ENCODE peak calls at places on chromosomes 2 and 18, in six cellular contexts. K is fibroblast of lung, W is NCI-H1105, U is GOT3, S is NCI-H524, L is heart right ventricle. Y is an unnamed sample.

GRCh38 chr2:84527137-84528129 is 11.1 kb downstream of the DNAH6 start:
- DNase-seq in K (no peak), L (no peak), W (no peak), S (no peak), U (no peak), Y (no peak)

GRCh38 chr18:23204589-23205235 is 69.4 kb downstream of the CABLES1 start:
- DNase-seq in S (no peak), W (no peak), L (no peak), K (no peak), U (no peak), Y (no peak)

GRCh38 chr2:48734576-48735303 is 20.8 kb downstream of the LHCGR start:
- DNase-seq in U (no peak), W (no peak), S (no peak), K (no peak), L (no peak), Y (no peak)

GRCh38 chr2:227020416-227020815 is 143.6 kb downstream of the COL4A4 start:
- DNase-seq in S (no peak), L (no peak), W (no peak), K (no peak), U (no peak), Y (no peak)

GRCh38 chr2:149258531-149258930 is 71.9 kb upstream of the LYPD6 start:
- DNase-seq in S (no peak), K (no peak), U (no peak), L (no peak), W (peak), Y (no peak)

GRCh38 chr18:30106356-30106755 is 936.2 kb downstream of the DSC3 start:
- DNase-seq in L (no peak), K (no peak), S (no peak), W (no peak), U (no peak), Y (no peak)

GRCh38 chr2:39954346-39954745 is 175.3 kb upstream of the THUMPD2 start:
- DNase-seq in U (no peak), S (no peak), W (no peak), L (no peak), K (no peak), Y (no peak)

GRCh38 chr2:12210016-12210933 is 463.8 kb downstream of the LPIN1 start:
- DNase-seq in U (no peak), S (no peak), L (no peak), K (no peak), W (no peak), Y (no peak)

GRCh38 chr2:109521233-109521632 is 92.5 kb downstream of the SEPTIN10 start:
- DNase-seq in U (no peak), K (no peak), S (no peak), L (no peak), W (no peak), Y (no peak)

GRCh38 chr2:235366847-235367246 is 127.0 kb upstream of the AGAP1 start:
- DNase-seq in U (no peak), S (no peak), L (no peak), K (no peak), W (no peak), Y (no peak)

GRCh38 chr18:48636436-48636835 is 97.6 kb downstream of the CTIF start:
- DNase-seq in S (no peak), L (no peak), K (no peak), U (no peak), W (no peak), Y (no peak)

GRCh38 chr2:11998218-11998617 is 251.8 kb downstream of the LPIN1 start:
- DNase-seq in S (no peak), U (no peak), K (no peak), L (no peak), W (no peak), Y (no peak)

GRCh38 chr18:45764000-45764686 is 40.2 kb downstream of the SLC14A1 start:
- DNase-seq in S (no peak), U (no peak), K (peak), W (no peak), L (no peak), Y (no peak)

GRCh38 chr2:3262437-3263388 is 114.9 kb downstream of the EIPR1 start:
- DNase-seq in L (no peak), S (no peak), W (no peak), U (no peak), K (no peak), Y (no peak)

Y was measured in heart left ventricle.